ENCODE peak calls at places on chromosomes 16 and 17, in four cellular contexts. N, Z, V and O are unnamed samples.

GRCh38 chr17:42608692-42609181 is 437 bp downstream of the RETREG3 start:
- DNase-seq in V (no peak), N (peak; percentile 64), Z (no peak), O (no peak)

GRCh38 chr16:73447850-73448249 is 399.9 kb upstream of the ZFHX3 start:
- DNase-seq in Z (no peak), V (no peak), N (no peak), O (no peak)

GRCh38 chr17:39679521-39680192 is 8.2 kb downstream of the PGAP3 start:
- DNase-seq in N (no peak), V (no peak), Z (no peak), O (peak; percentile 64)

GRCh38 chr16:85153656-85154091 is 41.4 kb upstream of the CIBAR2 start:
- DNase-seq in Z (no peak), N (no peak), V (no peak), O (no peak)

GRCh38 chr17:14428640-14429029 is 127.8 kb downstream of the HS3ST3B1 start:
- DNase-seq in V (no peak), Z (no peak), N (no peak), O (no peak)

GRCh38 chr17:80931421-80932265 is 60.0 kb upstream of the CHMP6 start:
- DNase-seq in Z (no peak), N (no peak), V (no peak), O (no peak)

GRCh38 chr16:66491716-66492064 is 58.2 kb downstream of the TK2 start:
- DNase-seq in N (no peak), V (no peak), Z (no peak), O (peak; percentile 4)

GRCh38 chr16:89764711-89765201 is 43.4 kb downstream of the ZNF276 start:
- DNase-seq in Z (peak; percentile 56), N (peak; percentile 20), V (no peak), O (peak; percentile 86)

GRCh38 chr16:85639529-85640253 is 26.6 kb downstream of the GSE1 start:
- DNase-seq in Z (peak; percentile 53), N (no peak), V (peak; percentile 69), O (no peak)

GRCh38 chr16:397736-398332 is 835 bp downstream of the NME4 start:
- DNase-seq in V (peak; percentile 83), N (no peak), Z (peak; percentile 66), O (peak; percentile 73)

GRCh38 chr17:7587831-7588230 is 2.1 kb downstream of the SOX15 start:
- DNase-seq in V (no peak), N (no peak), Z (no peak), O (no peak)

GRCh38 chr17:17680477-17681186 is 626 bp upstream of the RAI1 start:
- DNase-seq in Z (no peak), V (no peak), N (no peak), O (no peak)

GRCh38 chr17:17681744-17682292 is 560 bp downstream of the RAI1 start:
- DNase-seq in N (no peak), V (peak; percentile 49), Z (no peak), O (peak; percentile 54)

GRCh38 chr17:17679748-17680147 is 1.5 kb upstream of the RAI1 start:
- DNase-seq in N (no peak), Z (no peak), V (no peak), O (no peak)

GRCh38 chr17:17682293-17682736 is 1.1 kb downstream of the RAI1 start:
- DNase-seq in N (no peak), Z (no peak), V (peak; percentile 48), O (peak; percentile 71)

GRCh38 chr17:17681187-17681743 is at the start of gene RAI1:
- DNase-seq in Z (peak; percentile 73), V (peak; percentile 81), N (no peak), O (peak; percentile 65)
- TF ChIP-seq POLR2A in Z (no peak), V (no peak), N (no peak), O (peak; percentile 31)

GRCh38 chr17:17924857-17925250 is 47.3 kb downstream of the TOM1L2 start:
- DNase-seq in V (no peak), N (no peak), Z (no peak), O (no peak)
- H3K4me1 ChIP-seq in V (peaks cover 48% of the 10 kb centered on the region), N (peaks cover 63% of the 10 kb centered on the region), Z (peaks cover 5% of the 10 kb centered on the region), O (no peaks in the 10 kb centered on the region)

GRCh38 chr16:4386951-4387565 is 15.4 kb downstream of the VASN start:
- DNase-seq in V (no peak), Z (no peak), N (no peak), O (no peak)

GRCh38 chr16:4389051-4389955 is 17.7 kb downstream of the VASN start:
- DNase-seq in V (no peak), Z (no peak), N (no peak), O (no peak)

GRCh38 chr16:4386452-4386813 is 14.8 kb downstream of the VASN start:
- DNase-seq in V (no peak), N (no peak), Z (no peak), O (no peak)

GRCh38 chr16:4388275-4389021 is 16.8 kb downstream of the VASN start:
- DNase-seq in Z (no peak), N (no peak), V (no peak), O (no peak)

GRCh38 chr16:4387769-4388168 is 16.1 kb downstream of the VASN start:
- DNase-seq in V (no peak), Z (no peak), N (no peak), O (no peak)
- TF ChIP-seq POLR2A in V (no peak), Z (no peak), N (no peak), O (no peak)

GRCh38 chr17:67833134-67833533 is 7.8 kb downstream of the BPTF start:
- DNase-seq in V (no peak), N (no peak), Z (no peak), O (no peak)

GRCh38 chr17:67836205-67836987 is 11.1 kb downstream of the BPTF start:
- DNase-seq in V (no peak), N (no peak), Z (no peak), O (no peak)

GRCh38 chr17:67831268-67831667 is 6.0 kb downstream of the BPTF start:
- DNase-seq in N (no peak), V (no peak), Z (no peak), O (no peak)

GRCh38 chr17:67834634-67835033 is 9.3 kb downstream of the BPTF start:
- DNase-seq in Z (no peak), N (no peak), V (no peak), O (no peak)

DNA sequence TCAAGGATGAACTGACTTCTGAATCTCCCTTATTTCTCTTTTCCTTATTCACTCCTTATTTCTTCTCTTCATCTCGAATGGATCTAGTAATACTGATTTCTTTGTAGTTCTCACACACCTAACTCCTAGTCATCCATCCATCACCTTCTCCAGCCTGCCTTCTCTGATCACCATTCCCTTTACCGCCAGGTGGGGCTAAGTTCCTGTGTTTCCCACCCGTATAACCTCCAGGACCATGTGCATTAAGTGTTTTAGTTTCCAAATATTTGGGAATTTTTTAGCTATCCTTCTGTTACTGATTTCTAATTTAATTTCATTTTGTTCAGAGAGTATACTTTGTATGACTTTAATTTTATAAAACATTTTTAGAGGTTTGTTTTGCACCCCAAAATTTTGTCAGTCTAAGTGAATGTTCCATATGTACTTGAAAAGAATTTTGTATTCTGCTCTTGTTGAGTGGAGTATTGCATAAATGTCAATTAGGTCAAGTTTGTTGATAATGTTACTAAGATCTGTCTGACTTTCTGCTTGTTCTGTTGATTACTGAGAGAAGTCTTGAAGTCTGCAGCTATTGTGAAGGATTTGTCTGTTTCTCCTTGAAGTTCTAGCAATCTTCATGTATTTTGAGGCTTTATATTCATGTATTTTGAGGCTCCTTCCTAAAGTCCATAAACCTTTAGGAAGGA is 8.8 kb downstream of the BPTF start:
- DNase-seq in N (no peak), Z (no peak), V (no peak), O (no peak)
- H3K4me1 ChIP-seq in N (peaks cover 71% of the 10 kb centered on the region), Z (no peaks in the 10 kb centered on the region), V (peaks cover 36% of the 10 kb centered on the region), O (no peaks in the 10 kb centered on the region)

DNA sequence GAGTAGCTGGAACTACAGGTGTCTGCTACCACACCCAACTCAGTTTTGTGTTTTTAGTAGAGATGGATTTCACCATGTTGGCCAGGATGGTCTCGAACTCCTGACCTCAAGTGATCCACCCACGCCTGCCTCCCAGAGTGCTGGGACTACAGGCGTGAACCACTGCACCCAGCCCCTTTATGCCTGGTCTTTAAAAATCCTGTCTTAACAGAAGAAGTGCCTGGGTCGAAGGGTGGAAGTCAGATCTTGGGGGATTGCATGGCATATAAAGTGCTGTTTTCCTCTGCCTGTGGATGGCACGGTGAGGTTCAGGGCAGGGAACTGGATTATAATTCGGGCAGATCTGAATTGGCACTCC is 30.3 kb downstream of the ZC3H18 start:
- DNase-seq in V (no peak), Z (no peak), N (no peak), O (no peak)
- TF ChIP-seq POLR2A in V (no peak), Z (no peak), N (no peak), O (no peak)

GRCh38 chr16:64736887-64737286 is 385.0 kb downstream of the CDH11 start:
- DNase-seq in N (no peak), Z (no peak), V (no peak), O (no peak)

GRCh38 chr16:64740261-64740660 is 381.6 kb downstream of the CDH11 start:
- DNase-seq in N (no peak), Z (no peak), V (no peak), O (no peak)

GRCh38 chr16:64742560-64742959 is 379.3 kb downstream of the CDH11 start:
- DNase-seq in N (no peak), V (no peak), Z (no peak), O (no peak)

GRCh38 chr16:64738321-64738960 is 383.4 kb downstream of the CDH11 start:
- DNase-seq in Z (no peak), V (no peak), N (no peak), O (no peak)
- H3K4me1 ChIP-seq in Z (no peaks in the 10 kb centered on the region), V (no peaks in the 10 kb centered on the region), N (no peaks in the 10 kb centered on the region), O (no peaks in the 10 kb centered on the region)

DNA sequence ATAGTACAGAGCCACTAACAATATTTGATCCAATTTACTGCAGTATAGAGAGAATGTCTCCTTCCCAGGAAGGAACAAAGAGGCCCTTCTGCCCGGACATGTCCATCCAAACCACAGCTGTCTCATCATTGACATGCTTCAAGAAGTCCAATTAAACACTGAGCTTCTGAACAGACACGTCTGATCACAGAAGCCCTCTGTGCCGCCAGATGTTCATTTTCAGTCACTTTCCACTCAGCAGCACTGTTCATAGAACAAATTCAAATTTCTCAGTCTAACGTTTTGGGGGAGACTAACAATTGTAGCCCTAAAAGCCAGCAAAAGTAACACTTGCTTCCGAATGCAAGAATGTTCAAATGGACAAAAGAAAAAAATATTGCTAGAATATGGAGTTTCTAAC is 15.3 kb downstream of the ZC3H7A start:
- DNase-seq in Z (no peak), N (no peak), V (no peak), O (no peak)
- TF ChIP-seq POLR2A in Z (no peak), N (no peak), V (no peak), O (no peak)